ENCODE peak calls at places on chromosomes 4 and X, in nine cellular contexts. B is heart left ventricle, E is Peyer's patch, A is fibroblast of lung, R is Caco-2, S is testis, O is WERI-Rb-1, K is AG10803, N is ovary. T is an unnamed sample.

GRCh38 chr4:6011686-6012085 is 6.5 kb downstream of the C4orf50 start:
- DNase-seq in B (no peak), E (no peak), A (no peak), R (no peak), S (peak), O (no peak), K (no peak), N (no peak), T (no peak)

GRCh38 chr4:2862528-2862927 is 18.9 kb downstream of the ADD1 start:
- DNase-seq in B (no peak), E (no peak), A (no peak), R (peak), S (no peak), O (no peak), K (peak), N (no peak), T (peak)

GRCh38 chr4:2125831-2126230 is 66.7 kb downstream of the NAT8L start:
- DNase-seq in B (no peak), E (no peak), A (no peak), R (no peak), S (no peak), O (no peak), K (no peak), N (no peak), T (no peak)

GRCh38 chrX:2311483-2311882 is 189.3 kb downstream of the DHRSX start:
- DNase-seq in B (no peak), E (no peak), A (no peak), R (no peak), S (no peak), O (peak), K (no peak), N (no peak), T (no peak)

GRCh38 chr4:177251237-177251636 is 58.4 kb upstream of the NEIL3 start:
- DNase-seq in B (no peak), E (no peak), A (no peak), R (no peak), S (no peak), O (no peak), K (no peak), N (no peak), T (no peak)

GRCh38 chr4:69984030-69984443 is 11.7 kb upstream of the STATH start:
- DNase-seq in B (no peak), E (no peak), A (peak), R (peak), S (no peak), O (no peak), K (no peak), N (no peak), T (no peak)

GRCh38 chrX:37862851-37863250 is 15.5 kb upstream of the DYNLT3 start:
- DNase-seq in B (no peak), E (no peak), A (no peak), R (no peak), S (no peak), O (no peak), K (no peak), N (no peak), T (no peak)

GRCh38 chr4:164959896-164960295 is 17.6 kb downstream of the TRIM61 start:
- DNase-seq in B (no peak), E (no peak), A (peak), R (no peak), S (no peak), O (no peak), K (peak), N (no peak), T (peak)

GRCh38 chr4:173990879-173991231 is 292.6 kb downstream of the FBXO8 start:
- DNase-seq in B (peak), E (no peak), A (peak), R (no peak), S (peak), O (peak), K (no peak), N (peak), T (no peak)

GRCh38 chr4:173991814-173992213 is 291.7 kb downstream of the FBXO8 start:
- DNase-seq in B (no peak), E (no peak), A (no peak), R (no peak), S (no peak), O (no peak), K (no peak), N (no peak), T (no peak)

GRCh38 chr4:173991321-173991720 is 292.1 kb downstream of the FBXO8 start:
- DNase-seq in B (no peak), E (no peak), A (no peak), R (no peak), S (no peak), O (no peak), K (no peak), N (no peak), T (no peak)

DNA sequence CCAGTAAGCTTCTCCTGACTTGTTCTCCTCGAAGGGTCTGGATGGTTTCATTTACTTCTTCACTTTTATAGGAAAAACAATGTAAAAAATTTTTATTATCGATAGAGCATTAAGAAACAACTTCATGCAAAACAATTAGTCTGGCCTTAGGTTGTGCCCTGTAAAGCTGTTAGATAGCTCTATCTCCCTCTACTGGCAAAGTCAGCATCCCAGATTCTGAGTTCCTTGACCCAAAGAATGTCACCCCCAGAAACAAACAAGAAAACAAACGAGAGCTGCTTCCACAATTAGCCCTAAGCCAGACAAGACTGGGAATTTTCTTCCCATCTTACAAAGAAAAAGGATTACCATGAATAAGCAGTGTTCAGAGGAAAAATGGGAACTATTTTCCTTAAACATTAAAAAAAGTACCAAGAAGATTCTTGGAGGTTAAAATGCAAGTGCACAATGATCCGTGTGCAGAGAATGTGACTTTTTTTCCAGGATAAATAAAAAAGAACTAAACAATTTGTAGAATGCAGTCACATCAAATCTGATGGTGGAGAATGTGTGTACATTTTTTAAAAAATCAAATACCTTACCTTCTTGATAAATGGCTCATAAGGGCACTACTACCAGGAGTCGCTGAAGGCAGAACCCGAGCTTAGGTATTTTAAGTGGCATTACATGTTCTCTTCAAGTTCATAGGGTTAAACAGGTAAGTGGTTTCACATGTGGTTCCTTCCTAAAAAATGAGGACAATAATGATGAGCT is 293.2 kb downstream of the FBXO8 start:
- DNase-seq in B (no peak), E (no peak), A (peak), R (no peak), S (peak), O (peak), K (peak), N (no peak), T (peak)
- TF ChIP-seq CTCF in B (peak), E (peak), A (peak), R (peak), S (peak), O (peak), K (peak), N (no peak), T (peak)

GRCh38 chrX:40844476-40844875 is 109.1 kb upstream of the MED14 start:
- DNase-seq in B (no peak), E (no peak), A (no peak), R (no peak), S (no peak), O (no peak), K (no peak), N (no peak), T (no peak)
- H3K4me3 ChIP-seq in B (no peak), E (no peak), A (no peak), R (no peak), S (no peak), O (no peak), K (no peak), N (no peak), T (no peak)

DNA sequence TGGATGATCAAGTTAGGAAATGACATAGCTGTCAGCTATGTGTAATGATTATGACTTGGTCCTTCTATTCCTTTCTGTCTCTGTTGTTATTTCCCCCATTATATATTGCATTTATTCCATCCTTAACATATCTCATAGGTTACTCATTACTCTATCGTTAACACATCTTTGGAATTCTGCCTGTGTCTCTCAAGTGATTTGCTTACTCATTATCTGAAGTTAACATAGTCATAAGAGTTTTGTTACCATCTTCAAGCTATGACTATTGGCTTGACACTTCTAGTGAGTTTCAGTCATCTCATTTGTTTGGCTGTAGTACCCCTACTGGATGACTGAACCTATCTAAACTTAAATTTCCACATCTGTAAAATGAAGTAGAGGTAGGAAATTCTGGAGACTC is 286.1 kb upstream of the PPP1R2C start:
- DNase-seq in B (no peak), E (no peak), A (no peak), R (no peak), S (no peak), O (no peak), K (no peak), N (no peak), T (no peak)
- TF ChIP-seq CTCF in B (no peak), E (no peak), A (no peak), R (no peak), S (no peak), O (no peak), K (no peak), N (no peak), T (no peak)

GRCh38 chr4:100806988-100807387 is 289.2 kb upstream of the EMCN start:
- DNase-seq in B (no peak), E (no peak), A (no peak), R (no peak), S (no peak), O (no peak), K (no peak), N (no peak), T (no peak)

GRCh38 chr4:100799767-100800539 is 282.1 kb upstream of the EMCN start:
- DNase-seq in B (no peak), E (no peak), A (no peak), R (no peak), S (no peak), O (no peak), K (no peak), N (no peak), T (no peak)

GRCh38 chr4:100797791-100798190 is 280.0 kb upstream of the EMCN start:
- DNase-seq in B (no peak), E (no peak), A (no peak), R (no peak), S (no peak), O (no peak), K (no peak), N (no peak), T (no peak)

GRCh38 chr4:100805547-100805946 is 287.7 kb upstream of the EMCN start:
- DNase-seq in B (no peak), E (no peak), A (no peak), R (no peak), S (no peak), O (no peak), K (no peak), N (no peak), T (no peak)

DNA sequence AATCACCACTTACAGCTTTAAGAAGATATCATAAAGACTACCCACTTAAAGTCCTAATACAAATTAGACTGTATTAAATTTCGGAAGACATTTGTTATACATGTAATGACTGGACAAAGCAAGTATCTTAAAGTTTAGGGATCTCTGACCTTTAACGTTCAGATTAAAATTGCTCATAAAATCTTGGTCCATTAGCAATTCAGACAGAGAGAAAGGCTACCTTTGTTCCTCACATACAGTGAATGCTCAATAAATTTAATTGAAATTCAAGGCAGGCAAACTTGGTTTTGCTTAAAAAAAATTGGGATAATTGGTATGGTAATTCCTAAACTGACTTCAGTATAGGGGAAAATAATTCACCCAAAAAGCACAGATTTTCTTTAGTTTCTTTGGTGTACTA is 285.9 kb upstream of the EMCN start:
- DNase-seq in B (no peak), E (no peak), A (no peak), R (no peak), S (no peak), O (no peak), K (no peak), N (no peak), T (no peak)
- H3K4me3 ChIP-seq in B (no peak), E (no peak), A (no peak), R (no peak), S (no peak), O (no peak), K (no peak), N (no peak), T (no peak)

DNA sequence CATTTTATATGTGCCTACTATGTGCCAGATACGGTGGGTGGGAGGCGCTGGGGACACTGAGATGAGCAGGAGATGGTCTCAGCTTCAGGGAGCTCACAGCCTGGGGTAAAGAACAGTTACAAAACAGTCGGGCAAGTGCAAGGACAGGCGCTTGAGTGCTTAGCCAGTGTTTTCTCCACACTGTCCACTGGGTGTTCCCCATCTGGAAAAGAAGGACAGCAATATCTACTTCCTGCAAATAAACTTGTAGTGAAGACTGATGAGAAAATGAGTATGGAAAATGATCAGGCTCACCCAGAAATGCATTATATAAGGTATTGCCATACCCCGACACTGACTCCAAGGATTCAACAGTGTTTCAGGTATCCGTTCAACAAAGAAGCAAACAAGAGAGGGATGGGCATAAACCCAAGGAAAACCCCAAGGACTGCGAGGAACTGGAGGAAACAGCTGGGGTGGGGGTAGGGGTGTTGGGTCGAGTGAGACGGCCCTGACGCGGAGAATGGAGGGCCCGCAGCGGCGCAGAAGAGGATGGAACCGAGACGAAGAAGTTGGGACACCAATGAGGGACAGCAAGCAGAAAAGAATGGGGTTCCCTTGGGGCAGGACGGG is 805 bp downstream of the TMEM185A start:
- DNase-seq in B (no peak), E (no peak), A (peak), R (no peak), S (peak), O (no peak), K (peak), N (no peak), T (peak)
- TF ChIP-seq CTCF in B (no peak), E (peak), A (no peak), R (no peak), S (no peak), O (no peak), K (peak), N (no peak), T (peak)

T was measured in foreskin fibroblast.